ENCODE peak calls at places on chromosomes 2 and 18, in four cellular contexts. X is GF-D8; O is stimulated activated CD4-positive, alpha-beta T cell treated with anti-CD3 and anti-CD28 coated beads, Interleukin-15, amount 100 ng/mL, for 1 hour; N is AG09309. L is an unnamed sample.

GRCh38 chr2:212021947-212022346 is 516.7 kb downstream of the ERBB4 start:
- DNase-seq in X (no peak), O (no peak), N (peak), L (no peak)

GRCh38 chr2:209977386-209978239 is 24.8 kb upstream of the RPE start:
- DNase-seq in X (peak), O (no peak), N (peak), L (peak)

GRCh38 chr2:72603481-72603880 is 222.4 kb downstream of the EXOC6B start:
- DNase-seq in X (no peak), O (no peak), N (no peak), L (no peak)

GRCh38 chr18:67926929-67927864 is 410.7 kb upstream of the DSEL start:
- DNase-seq in X (no peak), O (no peak), N (no peak), L (no peak)

GRCh38 chr2:28929581-28929980 is 35.1 kb downstream of the WDR43 start:
- DNase-seq in X (no peak), O (no peak), N (no peak), L (no peak)

GRCh38 chr2:37894601-37895000 is 30.5 kb upstream of the RMDN2 start:
- DNase-seq in X (no peak), O (no peak), N (no peak), L (no peak)

GRCh38 chr2:64137996-64138395 is 6.2 kb downstream of the PELI1 start:
- DNase-seq in X (no peak), O (no peak), N (no peak), L (no peak)

GRCh38 chr18:58532298-58532697 is 96.6 kb downstream of the ALPK2 start:
- DNase-seq in X (no peak), O (no peak), N (no peak), L (no peak)

GRCh38 chr18:29271496-29271895 is 1094.6 kb upstream of the CDH2 start:
- DNase-seq in X (no peak), O (no peak), N (no peak), L (no peak)

GRCh38 chr2:217731805-217732204 is 271.0 kb downstream of the TNS1 start:
- DNase-seq in X (no peak), O (no peak), N (no peak), L (no peak)

GRCh38 chr18:79465392-79465991 is 69.8 kb downstream of the NFATC1 start:
- DNase-seq in X (no peak), O (no peak), N (no peak), L (no peak)

GRCh38 chr2:172704072-172704936 is 31.3 kb upstream of the RAPGEF4 start:
- DNase-seq in X (no peak), O (no peak), N (no peak), L (peak)

GRCh38 chr2:152445791-152446201 is 110.8 kb downstream of the FMNL2 start:
- DNase-seq in X (no peak), O (no peak), N (peak), L (no peak)

GRCh38 chr2:166700079-166700478 is 188.2 kb upstream of the XIRP2 start:
- DNase-seq in X (no peak), O (no peak), N (no peak), L (peak)

GRCh38 chr18:66495844-66496243 is 108.0 kb downstream of the CDH19 start:
- DNase-seq in X (peak), O (no peak), N (no peak), L (peak)

GRCh38 chr2:175253871-175254270 is 72.4 kb upstream of the ATP5MC3 start:
- DNase-seq in X (no peak), O (no peak), N (no peak), L (peak)

GRCh38 chr2:54595161-54595803 is 128.2 kb upstream of the EML6 start:
- DNase-seq in X (no peak), O (no peak), N (no peak), L (no peak)

GRCh38 chr2:102910724-102911123 is 148.9 kb downstream of the TMEM182 start:
- DNase-seq in X (no peak), O (no peak), N (no peak), L (no peak)